ENCODE peak calls at places on chromosomes 5 and 9, in ten cellular contexts. J is M059J; G is AG08395; W is stimulated activated CD8-positive, alpha-beta memory T cell treated with anti-CD3 and anti-CD28 coated beads, Interleukin-4, amount 100 ng/mL, for 48 hours; M is mammary epithelial cell; U is neural crest cell; H is activated CD4-positive, CD25-positive, alpha-beta regulatory T cell; O is RWPE1; C is A549; S is activated naive CD8-positive, alpha-beta T cell treated with anti-CD3 and anti-CD28 coated beads, Interleukin-2, amount 50 U/mL, for 24 hours. Z is an unnamed sample.

GRCh38 chr5:123454236-123454911 is 31.2 kb upstream of the CEP120 start:
- DNase-seq in J (no peak), G (no peak), W (no peak), M (peak), U (no peak), H (no peak), O (peak), C (no peak), S (no peak), Z (no peak)

GRCh38 chr5:33240552-33240951 is 200.2 kb upstream of the TARS1 start:
- DNase-seq in J (no peak), G (no peak), W (no peak), M (no peak), U (no peak), H (no peak), O (no peak), C (no peak), S (no peak), Z (no peak)

GRCh38 chr9:101455656-101456235 is 20.2 kb upstream of the ALDOB start:
- DNase-seq in J (no peak), G (peak), W (no peak), M (no peak), U (no peak), H (no peak), O (no peak), C (no peak), S (no peak), Z (no peak)

GRCh38 chr5:81165493-81166119 is 67.5 kb upstream of the CKMT2 start:
- DNase-seq in J (peak), G (peak), W (peak), M (peak), U (peak), H (peak), O (peak), C (peak), S (peak), Z (peak)

GRCh38 chr5:95779611-95780010 is 42.9 kb downstream of the GLRX start:
- DNase-seq in J (no peak), G (no peak), W (no peak), M (no peak), U (no peak), H (no peak), O (no peak), C (no peak), S (no peak), Z (no peak)

GRCh38 chr5:31844615-31845345 is 205.8 kb downstream of the PDZD2 start:
- DNase-seq in J (no peak), G (no peak), W (no peak), M (peak), U (no peak), H (no peak), O (peak), C (no peak), S (no peak), Z (no peak)

GRCh38 chr5:56711191-56711590 is 104.2 kb upstream of the MAP3K1 start:
- DNase-seq in J (peak), G (peak), W (no peak), M (peak), U (no peak), H (no peak), O (no peak), C (no peak), S (no peak), Z (no peak)

GRCh38 chr5:55102345-55102744 is at the start of gene GZMA:
- DNase-seq in J (no peak), G (no peak), W (peak), M (no peak), U (no peak), H (no peak), O (no peak), C (no peak), S (peak), Z (no peak)

GRCh38 chr5:52799358-52799982 is 11.8 kb downstream of the ITGA1 start:
- DNase-seq in J (peak), G (peak), W (peak), M (no peak), U (no peak), H (no peak), O (peak), C (no peak), S (peak), Z (peak)

GRCh38 chr5:127012933-127013332 is 17.4 kb downstream of the MARCHF3 start:
- DNase-seq in J (peak), G (peak), W (no peak), M (peak), U (no peak), H (no peak), O (no peak), C (no peak), S (no peak), Z (no peak)

GRCh38 chr5:79133121-79133656 is 21.6 kb downstream of the BHMT start:
- DNase-seq in J (peak), G (peak), W (no peak), M (peak), U (no peak), H (no peak), O (no peak), C (no peak), S (no peak), Z (peak)

GRCh38 chr5:82735160-82735789 is 341.9 kb downstream of the TMEM167A start:
- DNase-seq in J (peak), G (no peak), W (no peak), M (peak), U (no peak), H (no peak), O (peak), C (no peak), S (no peak), Z (no peak)

GRCh38 chr9:134333874-134334581 is 7.8 kb downstream of the RXRA start:
- DNase-seq in J (no peak), G (no peak), W (no peak), M (no peak), U (no peak), H (no peak), O (no peak), C (no peak), S (no peak), Z (no peak)

GRCh38 chr5:168822745-168823281 is 243.6 kb upstream of the PANK3 start:
- DNase-seq in J (peak), G (peak), W (no peak), M (peak), U (no peak), H (no peak), O (no peak), C (no peak), S (no peak), Z (no peak)